ENCODE peak calls at places on chromosomes 3 and 15, in five cellular contexts. D is NT2/D1, T is A549, B is left lung, S is Caco-2. Y is an unnamed sample.

GRCh38 chr3:178777718-178778411 is 241.6 kb downstream of the KCNMB2 start:
- DNase-seq in D (no peak), T (no peak), B (no peak), S (no peak), Y (peak)

GRCh38 chr3:23440416-23441294 is 237.5 kb downstream of the UBE2E2 start:
- DNase-seq in D (no peak), T (no peak), B (no peak), S (no peak), Y (no peak)

GRCh38 chr3:25171118-25171912 is 256.7 kb upstream of the RARB start:
- DNase-seq in D (no peak), T (no peak), B (no peak), S (no peak), Y (no peak)

GRCh38 chr3:32399030-32399620 is 7.5 kb downstream of the CMTM7 start:
- DNase-seq in D (peak), T (peak), B (no peak), S (peak), Y (no peak)

GRCh38 chr3:112980080-112980479 is 5.2 kb upstream of the CD200R1 start:
- DNase-seq in D (no peak), T (no peak), B (no peak), S (no peak), Y (no peak)

GRCh38 chr3:16789344-16790100 is 95.2 kb upstream of the PLCL2 start:
- DNase-seq in D (peak), T (no peak), B (no peak), S (no peak), Y (no peak)

GRCh38 chr3:75180945-75181298 is 483.2 kb upstream of the FRG2C start:
- DNase-seq in D (no peak), T (no peak), B (no peak), S (no peak), Y (no peak)

GRCh38 chr3:113981803-113982202 is 34.0 kb downstream of the ZDHHC23 start:
- DNase-seq in D (no peak), T (no peak), B (no peak), S (no peak), Y (no peak)

GRCh38 chr3:193052294-193052693 is 134.6 kb upstream of the MB21D2 start:
- DNase-seq in D (no peak), T (no peak), B (no peak), S (no peak), Y (no peak)

GRCh38 chr3:169939320-169939719 is 27.3 kb upstream of the SEC62 start:
- DNase-seq in D (no peak), T (no peak), B (no peak), S (no peak), Y (no peak)

GRCh38 chr3:135905058-135905724 is 60.3 kb upstream of the PPP2R3A start:
- DNase-seq in D (peak), T (no peak), B (no peak), S (peak), Y (no peak)

GRCh38 chr15:100129677-100130076 is 212.1 kb downstream of the ADAMTS17 start:
- DNase-seq in D (no peak), T (no peak), B (no peak), S (peak), Y (no peak)

GRCh38 chr3:189954733-189955665 is 165.7 kb downstream of the P3H2 start:
- DNase-seq in D (no peak), T (no peak), B (no peak), S (no peak), Y (no peak)

GRCh38 chr3:16124636-16125035 is 49.8 kb upstream of the GALNT15 start:
- DNase-seq in D (no peak), T (no peak), B (no peak), S (no peak), Y (no peak)

GRCh38 chr3:185330644-185331043 is 32.3 kb upstream of the MAP3K13 start:
- DNase-seq in D (peak), T (no peak), B (no peak), S (no peak), Y (no peak)

GRCh38 chr15:28993720-28994053 is 107.9 kb downstream of the APBA2 start:
- DNase-seq in D (no peak), T (no peak), B (no peak), S (no peak), Y (no peak)

GRCh38 chr3:184040010-184040409 is 8.5 kb downstream of the HTR3D start:
- DNase-seq in D (no peak), T (peak), B (no peak), S (peak), Y (no peak)

GRCh38 chr3:27279153-27279552 is 90.0 kb downstream of the NEK10 start:
- DNase-seq in D (no peak), T (no peak), B (no peak), S (peak), Y (no peak)

GRCh38 chr15:40984963-40985362 is 31.7 kb downstream of the CHAC1 start:
- DNase-seq in D (no peak), T (no peak), B (no peak), S (no peak), Y (no peak)

GRCh38 chr15:62816342-62817059 is 226.0 kb upstream of the TPM1 start:
- DNase-seq in D (no peak), T (no peak), B (no peak), S (no peak), Y (no peak)

GRCh38 chr3:185250247-185250646 is 3.6 kb downstream of the EHHADH start:
- DNase-seq in D (no peak), T (no peak), B (no peak), S (no peak), Y (no peak)

GRCh38 chr15:40115670-40116093 is 7.0 kb upstream of the BMF start:
- DNase-seq in D (no peak), T (no peak), B (peak), S (peak), Y (peak)

GRCh38 chr3:94159062-94159726 is 96.3 kb downstream of the NSUN3 start:
- DNase-seq in D (no peak), T (peak), B (no peak), S (peak), Y (no peak)

DNA sequence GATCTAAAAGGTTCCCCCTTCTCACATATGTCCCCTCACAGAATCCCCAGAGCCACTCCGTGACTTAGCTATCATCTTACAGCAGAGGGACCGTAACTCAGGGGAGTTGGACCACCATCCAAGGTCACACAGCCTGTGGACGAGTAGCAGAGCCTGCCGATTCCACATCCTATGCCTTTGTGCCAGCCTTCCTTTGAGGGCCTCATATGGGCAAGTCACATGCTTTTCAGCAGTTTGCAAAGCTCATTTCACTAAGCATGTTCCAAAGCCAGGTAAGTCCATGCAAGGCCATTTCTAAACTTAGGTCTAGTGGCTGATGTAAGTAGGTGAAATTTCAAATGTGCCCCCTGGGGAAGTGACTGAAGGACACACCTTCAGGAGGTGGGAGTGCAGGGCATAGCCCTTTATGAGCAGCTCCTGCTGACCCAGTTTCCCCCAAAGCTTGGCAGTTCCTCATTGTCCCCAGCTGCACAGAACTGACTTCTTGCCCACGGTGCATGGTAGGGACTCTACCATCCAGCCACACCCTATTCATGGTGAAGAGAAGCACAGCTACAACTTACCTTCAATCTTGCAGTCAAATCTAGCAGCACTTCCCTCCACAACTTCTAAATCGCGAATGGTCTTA is 33.3 kb upstream of the HACD2 start:
- DNase-seq in D (no peak), T (no peak), B (no peak), S (peak), Y (no peak)
- H3K4me3 ChIP-seq in D (no peak), T (no peak), B (no peak), S (no peak), Y (no peak)

DNA sequence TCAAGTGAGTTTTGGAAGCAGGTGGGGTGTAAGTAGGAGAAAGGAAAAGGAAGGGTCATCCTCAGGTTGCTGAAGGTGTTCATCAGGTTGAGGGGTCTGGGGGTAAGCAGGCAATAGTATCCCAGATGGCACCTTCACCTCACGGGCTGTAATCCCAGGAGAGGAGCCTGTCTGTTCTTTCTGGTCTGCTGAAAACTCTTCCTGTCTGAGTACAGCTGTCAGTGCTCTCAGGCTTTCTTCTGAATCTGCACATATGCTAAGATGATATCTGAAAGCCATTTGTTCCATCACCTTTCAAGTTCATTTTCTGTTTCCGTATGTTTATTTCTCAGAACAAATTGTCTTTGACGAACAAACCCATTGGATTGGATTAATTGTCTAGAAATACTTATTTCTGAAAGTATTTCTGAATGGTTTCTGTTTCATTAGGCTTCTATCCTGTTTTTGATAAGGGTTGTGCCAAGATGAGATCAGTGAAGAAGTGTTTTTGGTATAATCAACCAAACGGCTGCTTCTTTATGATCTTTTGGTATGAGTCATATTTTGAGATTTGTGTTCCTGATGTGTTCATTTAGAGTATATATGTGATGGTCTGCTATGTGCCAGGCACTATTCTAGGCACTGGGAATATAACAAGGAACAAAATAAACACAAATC is 13.3 kb downstream of the ZNF592 start:
- DNase-seq in D (no peak), T (no peak), B (no peak), S (no peak), Y (peak)
- H3K4me3 ChIP-seq in D (no peak), T (no peak), B (no peak), S (no peak), Y (no peak)

GRCh38 chr3:138771585-138771984 is 63.1 kb downstream of the PIK3CB start:
- DNase-seq in D (no peak), T (no peak), B (no peak), S (no peak), Y (no peak)

GRCh38 chr3:138778643-138779042 is 56.1 kb downstream of the PIK3CB start:
- DNase-seq in D (no peak), T (no peak), B (no peak), S (no peak), Y (no peak)

GRCh38 chr3:138776961-138777360 is 57.8 kb downstream of the PIK3CB start:
- DNase-seq in D (no peak), T (no peak), B (no peak), S (no peak), Y (no peak)

GRCh38 chr3:138774529-138775253 is 60.0 kb downstream of the PIK3CB start:
- DNase-seq in D (no peak), T (peak), B (peak), S (no peak), Y (no peak)

GRCh38 chr3:138775254-138775595 is 59.5 kb downstream of the PIK3CB start:
- DNase-seq in D (no peak), T (no peak), B (no peak), S (no peak), Y (no peak)
- H3K4me3 ChIP-seq in D (no peak), T (no peak), B (no peak), S (no peak), Y (no peak)

GRCh38 chr3:134404366-134404885 is 30.2 kb upstream of the AMOTL2 start:
- DNase-seq in D (no peak), T (no peak), B (no peak), S (no peak), Y (no peak)
- H3K4me3 ChIP-seq in D (no peak), T (no peak), B (no peak), S (no peak), Y (no peak)

GRCh38 chr3:33883538-33884203 is 85.2 kb downstream of the PDCD6IP start:
- DNase-seq in D (peak), T (peak), B (no peak), S (peak), Y (no peak)
- H3K4me3 ChIP-seq in D (no peak), T (peak), B (no peak), S (no peak), Y (no peak)

DNA sequence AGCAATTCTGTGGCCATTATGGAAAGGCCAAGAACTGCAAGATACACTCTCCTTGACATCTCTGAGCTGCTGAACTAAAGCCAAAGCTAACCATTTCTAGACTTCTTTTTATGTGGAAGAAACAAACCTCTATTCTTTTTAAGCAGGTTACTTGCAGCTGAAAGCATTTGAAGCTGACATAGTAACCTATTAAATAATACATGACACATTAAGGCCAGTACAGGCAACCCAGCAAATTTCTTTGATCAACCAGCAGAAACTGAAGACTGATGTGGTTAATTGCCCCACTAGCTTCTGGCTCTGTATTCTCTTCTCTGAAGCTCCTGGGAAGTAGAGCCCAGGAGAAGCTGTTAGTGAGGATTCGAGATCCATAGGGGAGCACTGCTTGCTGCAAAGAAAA is 17.4 kb downstream of the FHIT start:
- DNase-seq in D (no peak), T (no peak), B (no peak), S (no peak), Y (no peak)
- H3K4me3 ChIP-seq in D (no peak), T (no peak), B (no peak), S (no peak), Y (no peak)